ENCODE peak calls at places on chromosomes 5 and 9, in four cellular contexts. L, F, H and G are unnamed samples.

GRCh38 chr5:78002690-78003089 is 226.6 kb upstream of the TBCA start:
- DNase-seq in L (no peak), F (no peak), H (no peak), G (no peak)

GRCh38 chr5:116577064-116577788 is 2.6 kb upstream of the SEMA6A start:
- DNase-seq in L (no peak), F (peak), H (no peak), G (no peak)

GRCh38 chr9:72271617-72272478 is 93.2 kb downstream of the ZFAND5 start:
- DNase-seq in L (no peak), F (peak), H (peak), G (peak)

GRCh38 chr9:93294011-93294410 is 110.1 kb downstream of the WNK2 start:
- DNase-seq in L (no peak), F (no peak), H (no peak), G (no peak)

GRCh38 chr9:98865284-98865683 is 57.8 kb downstream of the GALNT12 start:
- DNase-seq in L (no peak), F (no peak), H (no peak), G (no peak)

GRCh38 chr5:179120951-179121666 is 60.9 kb downstream of the ZNF354C start:
- DNase-seq in L (no peak), F (no peak), H (no peak), G (no peak)

GRCh38 chr5:74516217-74516636 is 124.3 kb downstream of the ENC1 start:
- DNase-seq in L (no peak), F (no peak), H (peak), G (no peak)

GRCh38 chr9:5425006-5425628 is 12.6 kb downstream of the PLGRKT start:
- DNase-seq in L (no peak), F (peak), H (no peak), G (peak)

GRCh38 chr5:77907786-77908185 is 131.6 kb upstream of the TBCA start:
- DNase-seq in L (no peak), F (no peak), H (no peak), G (no peak)

GRCh38 chr5:157245477-157245876 is 20.4 kb upstream of the CYFIP2 start:
- DNase-seq in L (no peak), F (no peak), H (no peak), G (no peak)

GRCh38 chr5:127660048-127660733 is 11.3 kb downstream of the CTXN3 start:
- DNase-seq in L (no peak), F (no peak), H (no peak), G (no peak)

GRCh38 chr9:87670572-87671264 is 55.2 kb upstream of the CTSL start:
- DNase-seq in L (no peak), F (no peak), H (no peak), G (no peak)

GRCh38 chr5:91288517-91288916 is 94.6 kb downstream of the ARRDC3 start:
- DNase-seq in L (no peak), F (no peak), H (no peak), G (no peak)

GRCh38 chr5:126119894-126120442 is 303.2 kb upstream of the GRAMD2B start:
- DNase-seq in L (no peak), F (peak), H (no peak), G (peak)

GRCh38 chr9:77981332-77981731 is 50.3 kb downstream of the GNAQ start:
- DNase-seq in L (no peak), F (peak), H (peak), G (peak)

GRCh38 chr5:68475476-68475875 is 259.9 kb downstream of the PIK3R1 start:
- DNase-seq in L (no peak), F (no peak), H (no peak), G (no peak)

GRCh38 chr9:109258619-109259321 is 62.1 kb downstream of the EPB41L4B start:
- DNase-seq in L (no peak), F (no peak), H (no peak), G (no peak)

GRCh38 chr9:93206576-93207155 is 22.7 kb downstream of the WNK2 start:
- DNase-seq in L (peak), F (no peak), H (no peak), G (no peak)

GRCh38 chr5:38569180-38569579 is 12.7 kb upstream of the LIFR start:
- DNase-seq in L (no peak), F (no peak), H (no peak), G (no peak)

GRCh38 chr5:69271376-69271775 is 36.7 kb downstream of the CDK7 start:
- DNase-seq in L (no peak), F (no peak), H (peak), G (peak)

GRCh38 chr5:77876862-77877502 is 100.8 kb upstream of the TBCA start:
- DNase-seq in L (no peak), F (no peak), H (peak), G (no peak)

GRCh38 chr9:93955356-93956182 is 414 bp upstream of the BARX1 start:
- DNase-seq in L (peak), F (no peak), H (no peak), G (no peak)

GRCh38 chr5:40521108-40521785 is 158.5 kb upstream of the PTGER4 start:
- DNase-seq in L (no peak), F (no peak), H (no peak), G (no peak)

GRCh38 chr5:136035837-136036236 is 7.0 kb downstream of the TGFBI start:
- DNase-seq in L (no peak), F (no peak), H (no peak), G (no peak)

GRCh38 chr5:136036293-136036911 is 7.6 kb downstream of the TGFBI start:
- DNase-seq in L (no peak), F (no peak), H (no peak), G (no peak)

GRCh38 chr5:136038635-136039034 is 9.8 kb downstream of the TGFBI start:
- DNase-seq in L (no peak), F (no peak), H (peak), G (no peak)

GRCh38 chr5:136039202-136039601 is 10.4 kb downstream of the TGFBI start:
- DNase-seq in L (no peak), F (peak), H (no peak), G (no peak)

DNA sequence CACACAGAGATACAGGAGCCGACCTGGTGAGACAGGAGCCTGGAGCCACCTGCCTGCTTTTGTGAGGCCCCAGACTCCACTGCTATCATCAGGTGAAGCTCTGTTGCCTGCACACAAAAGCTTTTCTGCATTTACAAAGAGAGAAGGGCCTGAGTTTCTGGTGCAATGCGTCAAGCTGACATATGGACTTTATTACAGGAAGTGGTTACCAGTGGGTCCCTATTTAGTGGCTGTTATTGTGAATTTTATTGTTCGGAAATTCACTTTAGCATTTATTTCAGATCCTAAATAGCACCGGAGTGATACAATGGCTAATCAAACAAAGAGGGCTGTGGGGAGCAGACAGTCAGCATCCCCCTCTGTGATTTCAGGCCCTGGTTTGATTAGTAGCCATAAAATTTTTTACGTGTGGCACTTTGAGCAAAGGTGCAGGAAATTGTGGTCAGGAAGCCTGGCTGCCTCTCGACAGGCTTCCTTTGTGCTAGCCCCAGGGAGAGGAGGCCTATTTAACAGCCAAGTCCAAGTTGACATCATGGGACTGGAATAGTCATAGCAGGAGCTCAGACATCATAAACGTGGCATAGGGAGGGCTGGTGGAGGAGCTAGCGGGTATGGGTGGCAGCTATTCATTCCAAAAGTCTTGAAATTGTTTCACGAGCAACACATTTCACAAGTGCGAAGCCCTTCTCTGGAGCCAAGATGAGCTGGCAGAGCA is 8.4 kb downstream of the TGFBI start:
- DNase-seq in L (no peak), F (peak), H (peak), G (peak)
- TF ChIP-seq CTCF in L (no peak), F (no peak), H (no peak), G (no peak)

GRCh38 chr5:142320851-142321560 is 3.8 kb downstream of the SPRY4 start:
- DNase-seq in L (no peak), F (peak), H (peak), G (peak)

GRCh38 chr5:142322403-142322746 is 2.4 kb downstream of the SPRY4 start:
- DNase-seq in L (no peak), F (no peak), H (no peak), G (no peak)

GRCh38 chr5:142323480-142324376 is 1.1 kb downstream of the SPRY4 start:
- DNase-seq in L (peak), F (peak), H (peak), G (peak)

GRCh38 chr5:142324377-142324870 is 397 bp downstream of the SPRY4 start:
- DNase-seq in L (peak), F (no peak), H (no peak), G (no peak)

DNA sequence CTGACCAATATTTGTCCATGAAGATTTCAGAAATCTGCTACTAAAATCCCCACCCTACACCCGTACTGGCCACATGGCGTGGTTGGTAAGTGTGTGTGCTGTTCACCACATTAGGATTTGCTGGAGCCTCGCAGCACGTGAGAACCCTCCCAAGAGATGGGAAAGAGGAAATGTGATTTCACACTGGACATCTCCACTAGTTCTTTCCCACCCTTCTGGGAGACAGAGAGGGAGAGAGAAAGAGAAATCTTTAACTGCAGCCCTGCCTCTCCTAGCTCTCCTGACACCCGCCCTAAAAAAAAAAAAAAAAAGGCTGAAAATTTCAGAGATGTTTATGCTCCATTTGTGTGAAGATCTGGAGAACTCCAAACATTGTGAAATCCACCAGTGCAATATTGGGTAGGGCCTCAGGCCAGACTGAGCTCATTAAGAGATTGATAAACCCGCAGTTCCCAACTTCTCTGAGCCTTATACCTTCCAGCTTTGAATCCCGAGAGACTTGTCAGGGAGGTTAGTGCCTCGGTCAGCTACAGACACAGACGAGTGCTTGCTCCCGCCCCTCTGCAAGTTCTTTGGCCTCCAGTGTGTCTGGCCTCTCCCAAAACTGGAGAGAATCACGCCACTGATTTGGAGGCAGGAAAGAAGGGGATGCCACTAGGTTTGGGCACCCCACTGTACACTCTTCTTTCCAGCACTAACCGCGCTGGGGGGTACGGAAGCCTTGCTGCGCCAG is 1.9 kb downstream of the SPRY4 start:
- DNase-seq in L (no peak), F (peak), H (peak), G (peak)
- H3K4me3 ChIP-seq in L (peak), F (peak), H (peak), G (peak)

DNA sequence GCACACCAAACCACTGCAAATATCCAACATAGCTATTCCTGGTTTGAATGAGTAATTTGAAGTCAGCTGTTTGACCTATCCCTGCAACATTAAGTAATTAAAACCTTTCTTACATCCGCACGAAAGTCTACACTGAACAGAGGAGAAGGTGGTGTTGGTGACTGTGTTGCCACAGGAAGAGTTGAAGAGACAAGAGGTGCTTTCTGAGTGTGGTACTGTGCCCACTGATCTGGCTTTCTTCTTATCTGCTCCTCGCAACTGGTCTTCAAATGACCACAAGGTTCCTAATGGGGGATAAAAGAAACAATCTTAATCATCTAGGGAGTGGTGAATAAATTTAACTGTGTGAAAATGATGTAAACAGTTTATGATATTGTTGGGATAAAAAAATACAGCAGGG is 29.4 kb upstream of the PDCL start:
- DNase-seq in L (no peak), F (no peak), H (no peak), G (no peak)
- TF ChIP-seq CTCF in L (no peak), F (no peak), H (no peak), G (no peak)

DNA sequence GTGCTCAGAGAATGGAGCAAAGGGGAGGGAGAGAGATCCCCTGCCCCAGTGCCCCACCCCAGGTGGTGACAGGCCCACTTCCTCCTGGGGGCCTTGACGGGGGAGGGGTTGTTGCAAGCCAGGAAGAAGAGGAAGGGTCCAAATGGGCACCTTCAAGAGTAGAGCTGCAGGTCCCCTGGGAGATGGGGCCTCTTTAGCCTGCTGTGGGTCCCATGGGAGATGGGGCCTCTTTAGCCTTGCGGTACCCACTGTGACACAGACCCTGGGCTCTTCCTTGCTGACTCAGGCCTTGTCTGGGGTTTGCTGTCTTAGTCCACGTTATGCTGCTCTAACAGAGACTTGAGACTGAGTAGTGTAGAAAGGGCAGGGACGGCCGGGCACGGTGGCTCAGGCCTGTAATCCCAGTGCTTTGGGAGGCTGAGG is 9.6 kb upstream of the TOR4A start:
- DNase-seq in L (no peak), F (peak), H (peak), G (no peak)
- H3K4me3 ChIP-seq in L (peak), F (no peak), H (no peak), G (no peak)

GRCh38 chr5:42995152-42995751 is 44.9 kb downstream of the ANXA2R start:
- DNase-seq in L (no peak), F (peak), H (peak), G (peak)
- TF ChIP-seq CTCF in L (no peak), F (no peak), H (no peak), G (no peak)

DNA sequence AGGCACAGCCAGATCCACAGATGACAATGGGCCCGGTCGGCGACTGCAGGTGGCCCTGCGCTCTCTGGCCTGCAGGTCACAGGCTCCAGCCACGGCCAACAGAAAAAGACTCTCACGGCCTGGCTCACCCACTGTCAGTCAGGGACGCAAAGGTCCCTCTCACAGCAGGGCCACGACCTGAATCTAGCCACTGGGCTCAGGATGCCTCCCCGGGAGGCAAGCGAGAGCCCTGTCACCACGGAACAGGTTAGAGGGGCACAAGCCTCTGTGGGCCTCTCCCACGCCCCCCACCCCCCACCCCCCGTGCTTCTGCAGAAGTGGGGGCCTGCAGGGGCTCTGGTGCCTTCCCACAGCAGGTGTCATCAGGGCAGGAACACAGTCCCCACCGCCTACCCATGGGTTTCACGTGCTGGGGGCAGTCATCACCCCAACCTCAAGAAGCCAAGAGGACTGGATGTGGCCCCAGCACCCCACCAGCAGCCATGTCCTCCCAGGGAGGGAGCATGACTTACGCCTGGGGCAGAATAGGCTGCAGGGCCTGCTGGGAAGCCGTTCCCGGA is 17.3 kb upstream of the EGFL7 start:
- DNase-seq in L (no peak), F (no peak), H (no peak), G (no peak)
- H3K4me3 ChIP-seq in L (peak), F (no peak), H (no peak), G (no peak)

GRCh38 chr9:127506117-127506813 is 55.0 kb downstream of the LRSAM1 start:
- DNase-seq in L (peak), F (no peak), H (no peak), G (no peak)
- TF ChIP-seq CTCF in L (no peak), F (no peak), H (no peak), G (no peak)